ENCODE peak calls at places on chromosome 9, in eight cellular contexts. G is psoas muscle, D is testis, N is AG09309, L is hepatocyte, C is lower lobe of right lung, X is Caco-2, M is choroid plexus epithelial cell. W is an unnamed sample.

GRCh38 chr9:90547896-90548295 is 94.7 kb downstream of the DIRAS2 start:
- DNase-seq in G (no peak), D (no peak), N (no peak), L (no peak), C (no peak), X (no peak), M (peak), W (no peak)

GRCh38 chr9:76703270-76703669 is 61.0 kb upstream of the PCA3 start:
- DNase-seq in G (no peak), D (no peak), N (no peak), L (no peak), C (peak), X (no peak), M (peak), W (no peak)

GRCh38 chr9:78697653-78698052 is 400.7 kb downstream of the PSAT1 start:
- DNase-seq in G (no peak), D (no peak), N (no peak), L (no peak), C (no peak), X (no peak), M (no peak), W (no peak)

GRCh38 chr9:76027426-76027825 is 137.0 kb downstream of the PCSK5 start:
- DNase-seq in G (no peak), D (no peak), N (no peak), L (no peak), C (no peak), X (no peak), M (peak), W (no peak)

GRCh38 chr9:121748080-121748479 is 96.6 kb downstream of the DAB2IP start:
- DNase-seq in G (no peak), D (no peak), N (no peak), L (no peak), C (no peak), X (no peak), M (no peak), W (no peak)

GRCh38 chr9:104871961-104872527 is 55.9 kb downstream of the ABCA1 start:
- DNase-seq in G (no peak), D (no peak), N (no peak), L (no peak), C (no peak), X (no peak), M (no peak), W (no peak)

GRCh38 chr9:1869843-1870242 is 145.3 kb upstream of the SMARCA2 start:
- DNase-seq in G (no peak), D (peak), N (no peak), L (peak), C (no peak), X (no peak), M (peak), W (no peak)

GRCh38 chr9:137951107-137951506 is 73.5 kb downstream of the CACNA1B start:
- DNase-seq in G (no peak), D (peak), N (no peak), L (no peak), C (no peak), X (no peak), M (no peak), W (no peak)

GRCh38 chr9:14939378-14939777 is 29.1 kb upstream of the FREM1 start:
- DNase-seq in G (no peak), D (no peak), N (no peak), L (no peak), C (no peak), X (no peak), M (no peak), W (no peak)

GRCh38 chr9:137454506-137455360 is 4.4 kb downstream of the NSMF start:
- DNase-seq in G (peak), D (peak), N (no peak), L (peak), C (peak), X (no peak), M (peak), W (no peak)

GRCh38 chr9:133468777-133469455 is 9.1 kb downstream of the CACFD1 start:
- DNase-seq in G (no peak), D (no peak), N (no peak), L (no peak), C (no peak), X (no peak), M (no peak), W (no peak)

GRCh38 chr9:3746296-3747275 is 220.8 kb upstream of the RFX3 start:
- DNase-seq in G (no peak), D (no peak), N (peak), L (peak), C (no peak), X (no peak), M (peak), W (no peak)

GRCh38 chr9:121984726-121985402 is 108.2 kb downstream of the TTLL11 start:
- DNase-seq in G (peak), D (no peak), N (peak), L (no peak), C (no peak), X (no peak), M (peak), W (peak)

GRCh38 chr9:77879344-77880089 is 152.1 kb downstream of the GNAQ start:
- DNase-seq in G (peak), D (no peak), N (no peak), L (no peak), C (no peak), X (peak), M (peak), W (peak)

GRCh38 chr9:21579209-21579608 is 97.1 kb upstream of the IFNE start:
- DNase-seq in G (no peak), D (no peak), N (no peak), L (no peak), C (no peak), X (no peak), M (peak), W (no peak)

GRCh38 chr9:114718801-114719221 is 36.8 kb upstream of the TEX48 start:
- DNase-seq in G (no peak), D (no peak), N (no peak), L (peak), C (no peak), X (no peak), M (peak), W (no peak)

GRCh38 chr9:6076856-6077255 is 61.4 kb upstream of the RANBP6 start:
- DNase-seq in G (no peak), D (no peak), N (no peak), L (no peak), C (no peak), X (no peak), M (no peak), W (no peak)

GRCh38 chr9:106964329-106964728 is 101.4 kb downstream of the ZNF462 start:
- DNase-seq in G (no peak), D (no peak), N (no peak), L (no peak), C (no peak), X (no peak), M (no peak), W (no peak)

GRCh38 chr9:117448066-117448465 is 33.2 kb upstream of the ASTN2 start:
- DNase-seq in G (no peak), D (no peak), N (no peak), L (no peak), C (no peak), X (no peak), M (peak), W (no peak)

GRCh38 chr9:113155911-113156559 is 5.2 kb downstream of the SLC31A2 start:
- DNase-seq in G (no peak), D (no peak), N (no peak), L (no peak), C (no peak), X (no peak), M (no peak), W (no peak)

GRCh38 chr9:4837768-4838546 is 45.2 kb downstream of the RCL1 start:
- DNase-seq in G (peak), D (no peak), N (peak), L (no peak), C (no peak), X (no peak), M (peak), W (no peak)

GRCh38 chr9:121725008-121725795 is 73.8 kb downstream of the DAB2IP start:
- DNase-seq in G (peak), D (peak), N (peak), L (peak), C (peak), X (no peak), M (peak), W (peak)

GRCh38 chr9:130707225-130707976 is 13.8 kb downstream of the EXOSC2 start:
- DNase-seq in G (peak), D (peak), N (no peak), L (peak), C (no peak), X (peak), M (peak), W (no peak)

GRCh38 chr9:70441622-70442021 is 27.2 kb upstream of the KLF9 start:
- DNase-seq in G (no peak), D (no peak), N (no peak), L (no peak), C (no peak), X (no peak), M (no peak), W (no peak)

GRCh38 chr9:88775037-88775471 is 216.2 kb upstream of the S1PR3 start:
- DNase-seq in G (no peak), D (peak), N (peak), L (peak), C (no peak), X (peak), M (peak), W (peak)

GRCh38 chr9:18795947-18796705 is 236.9 kb downstream of the SAXO1 start:
- DNase-seq in G (no peak), D (no peak), N (peak), L (no peak), C (no peak), X (no peak), M (peak), W (no peak)

DNA sequence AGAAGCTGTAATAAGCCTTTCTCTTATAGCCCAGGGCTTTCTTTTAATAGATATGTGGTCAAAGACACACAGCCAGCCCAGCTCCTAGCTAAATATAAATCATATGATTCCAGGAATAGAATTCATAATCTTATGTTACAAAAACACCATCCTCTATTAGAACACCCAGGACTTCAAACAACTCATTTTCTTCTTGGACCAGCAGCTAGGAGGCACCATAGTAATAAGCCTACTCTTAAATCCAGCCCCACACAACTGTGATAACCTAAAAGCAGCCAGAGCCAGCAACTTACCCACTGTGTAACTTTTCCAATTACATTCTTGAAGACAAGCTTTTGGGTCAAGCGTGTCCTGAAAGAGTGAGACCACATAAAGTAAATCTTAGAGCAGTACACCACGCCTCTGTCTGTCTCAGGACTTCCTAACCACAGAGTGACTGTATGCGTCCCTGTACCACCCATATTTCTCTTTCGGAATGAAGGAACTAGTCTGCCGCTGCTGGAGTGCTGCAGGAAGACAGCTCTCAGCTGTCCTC is 223.8 kb downstream of the TLE1 start:
- DNase-seq in G (no peak), D (no peak), N (no peak), L (no peak), C (no peak), X (no peak), M (peak), W (no peak)
- TF ChIP-seq CTCF in G (peak), D (no peak), N (peak), L (no peak), C (no peak), X (no peak), M (peak), W (no peak)

GRCh38 chr9:82805027-82805426 is 257.9 kb downstream of the RASEF start:
- DNase-seq in G (no peak), D (no peak), N (no peak), L (no peak), C (no peak), X (no peak), M (no peak), W (no peak)
- TF ChIP-seq CTCF in G (no peak), D (no peak), N (no peak), L (peak), C (no peak), X (no peak), M (no peak), W (no peak)

GRCh38 chr9:83535736-83536135 is 2.5 kb downstream of the FRMD3 start:
- DNase-seq in G (no peak), D (no peak), N (no peak), L (no peak), C (no peak), X (no peak), M (no peak), W (no peak)
- TF ChIP-seq CTCF in G (no peak), D (no peak), N (no peak), L (no peak), C (no peak), X (no peak), M (no peak), W (no peak)

GRCh38 chr9:94156549-94157407 is 72.5 kb downstream of the PTPDC1 start:
- DNase-seq in G (peak), D (peak), N (no peak), L (peak), C (peak), X (no peak), M (peak), W (no peak)

GRCh38 chr9:94159069-94159915 is 75.0 kb downstream of the PTPDC1 start:
- DNase-seq in G (no peak), D (no peak), N (no peak), L (no peak), C (no peak), X (no peak), M (peak), W (no peak)

GRCh38 chr9:94157408-94157801 is 73.1 kb downstream of the PTPDC1 start:
- DNase-seq in G (no peak), D (no peak), N (no peak), L (no peak), C (no peak), X (no peak), M (no peak), W (no peak)

GRCh38 chr9:94161673-94162072 is 77.4 kb downstream of the PTPDC1 start:
- DNase-seq in G (no peak), D (no peak), N (no peak), L (no peak), C (no peak), X (no peak), M (no peak), W (no peak)

GRCh38 chr9:94160594-94161501 is 76.6 kb downstream of the PTPDC1 start:
- DNase-seq in G (no peak), D (no peak), N (no peak), L (peak), C (no peak), X (peak), M (no peak), W (no peak)
- TF ChIP-seq CTCF in G (no peak), D (no peak), N (no peak), L (no peak), C (no peak), X (no peak), M (peak), W (no peak)

W was measured in AG09319.